ENCODE peak calls at places on chromosomes 16 and 17, in four cellular contexts. Z, T, Q and D are unnamed samples.

GRCh38 chr17:77155125-77155524 is 14.4 kb downstream of the SEC14L1 start:
- DNase-seq in Z (no peak), T (no peak), Q (no peak), D (no peak)

GRCh38 chr17:74818306-74818705 is 41.4 kb downstream of the GRIN2C start:
- DNase-seq in Z (peak), T (no peak), Q (no peak), D (no peak)

GRCh38 chr17:36608794-36609497 is 7.6 kb downstream of the MRM1 start:
- DNase-seq in Z (peak), T (peak), Q (no peak), D (no peak)

GRCh38 chr16:69073181-69073669 is 32.2 kb upstream of the HAS3 start:
- DNase-seq in Z (no peak), T (no peak), Q (peak), D (no peak)

GRCh38 chr17:22286337-22287041 is 594.2 kb downstream of the KCNJ18 start:
- DNase-seq in Z (no peak), T (no peak), Q (no peak), D (no peak)

GRCh38 chr16:45454-45853 is 8.0 kb downstream of the POLR3K start:
- DNase-seq in Z (no peak), T (no peak), Q (peak), D (no peak)

GRCh38 chr17:36498155-36498554 is 11.7 kb downstream of the ZNHIT3 start:
- DNase-seq in Z (no peak), T (no peak), Q (no peak), D (no peak)

GRCh38 chr16:88750854-88751253 is 34.2 kb downstream of the PIEZO1 start:
- DNase-seq in Z (no peak), T (no peak), Q (no peak), D (no peak)

GRCh38 chr17:39028690-39029089 is 61.5 kb upstream of the FBXO47 start:
- DNase-seq in Z (no peak), T (no peak), Q (no peak), D (no peak)

GRCh38 chr16:30369091-30369937 is 980 bp downstream of the TBC1D10B start:
- DNase-seq in Z (no peak), T (no peak), Q (no peak), D (no peak)

GRCh38 chr17:259341-259976 is 78.0 kb upstream of the DOC2B start:
- DNase-seq in Z (no peak), T (peak), Q (no peak), D (no peak)

GRCh38 chr16:12344577-12345343 is 368.2 kb downstream of the SNX29 start:
- DNase-seq in Z (no peak), T (no peak), Q (no peak), D (no peak)

GRCh38 chr16:30122621-30123160 is 329 bp downstream of the MAPK3 start:
- DNase-seq in Z (peak), T (peak), Q (no peak), D (no peak)

GRCh38 chr16:19757026-19757425 is 39.0 kb downstream of the IQCK start:
- DNase-seq in Z (no peak), T (no peak), Q (no peak), D (no peak)

GRCh38 chr16:47731252-47731651 is 270.1 kb downstream of the PHKB start:
- DNase-seq in Z (no peak), T (no peak), Q (peak), D (no peak)

GRCh38 chr17:64385187-64386083 is 5.2 kb downstream of the PECAM1 start:
- DNase-seq in Z (peak), T (no peak), Q (peak), D (no peak)

GRCh38 chr17:12406623-12407228 is 259.0 kb upstream of the MYOCD start:
- DNase-seq in Z (no peak), T (no peak), Q (no peak), D (no peak)

GRCh38 chr16:1259760-1260068 is 3.8 kb downstream of the TPSD1 start:
- DNase-seq in Z (no peak), T (no peak), Q (no peak), D (no peak)

GRCh38 chr17:73261952-73262675 is 434 bp upstream of the CPSF4L start:
- DNase-seq in Z (no peak), T (no peak), Q (peak), D (no peak)

GRCh38 chr16:11310997-11311561 is 29.9 kb upstream of the PRM1 start:
- DNase-seq in Z (no peak), T (no peak), Q (no peak), D (no peak)

GRCh38 chr16:324451-325334 is 27.8 kb downstream of the AXIN1 start:
- DNase-seq in Z (peak), T (peak), Q (no peak), D (peak)

GRCh38 chr16:67270931-67271338 is 8.4 kb upstream of the PLEKHG4 start:
- DNase-seq in Z (no peak), T (no peak), Q (no peak), D (no peak)

GRCh38 chr17:67449885-67450755 is 73.0 kb downstream of the PITPNC1 start:
- DNase-seq in Z (no peak), T (no peak), Q (no peak), D (no peak)

GRCh38 chr16:50666658-50667496 is 14.2 kb downstream of the SNX20 start:
- DNase-seq in Z (no peak), T (peak), Q (no peak), D (no peak)

GRCh38 chr16:53212899-53213235 is 158.1 kb downstream of the CHD9 start:
- DNase-seq in Z (no peak), T (no peak), Q (no peak), D (no peak)

GRCh38 chr17:13728751-13729150 is 127.0 kb upstream of the HS3ST3A1 start:
- DNase-seq in Z (no peak), T (no peak), Q (no peak), D (no peak)

GRCh38 chr17:13721705-13722104 is 120.0 kb upstream of the HS3ST3A1 start:
- DNase-seq in Z (no peak), T (no peak), Q (no peak), D (no peak)

GRCh38 chr17:13725286-13725990 is 123.7 kb upstream of the HS3ST3A1 start:
- DNase-seq in Z (no peak), T (no peak), Q (peak), D (no peak)

GRCh38 chr17:13727441-13728171 is 125.9 kb upstream of the HS3ST3A1 start:
- DNase-seq in Z (no peak), T (no peak), Q (no peak), D (no peak)
- TF ChIP-seq ELF4 in Z (no peak), T (no peak), Q (no peak), D (no peak)

DNA sequence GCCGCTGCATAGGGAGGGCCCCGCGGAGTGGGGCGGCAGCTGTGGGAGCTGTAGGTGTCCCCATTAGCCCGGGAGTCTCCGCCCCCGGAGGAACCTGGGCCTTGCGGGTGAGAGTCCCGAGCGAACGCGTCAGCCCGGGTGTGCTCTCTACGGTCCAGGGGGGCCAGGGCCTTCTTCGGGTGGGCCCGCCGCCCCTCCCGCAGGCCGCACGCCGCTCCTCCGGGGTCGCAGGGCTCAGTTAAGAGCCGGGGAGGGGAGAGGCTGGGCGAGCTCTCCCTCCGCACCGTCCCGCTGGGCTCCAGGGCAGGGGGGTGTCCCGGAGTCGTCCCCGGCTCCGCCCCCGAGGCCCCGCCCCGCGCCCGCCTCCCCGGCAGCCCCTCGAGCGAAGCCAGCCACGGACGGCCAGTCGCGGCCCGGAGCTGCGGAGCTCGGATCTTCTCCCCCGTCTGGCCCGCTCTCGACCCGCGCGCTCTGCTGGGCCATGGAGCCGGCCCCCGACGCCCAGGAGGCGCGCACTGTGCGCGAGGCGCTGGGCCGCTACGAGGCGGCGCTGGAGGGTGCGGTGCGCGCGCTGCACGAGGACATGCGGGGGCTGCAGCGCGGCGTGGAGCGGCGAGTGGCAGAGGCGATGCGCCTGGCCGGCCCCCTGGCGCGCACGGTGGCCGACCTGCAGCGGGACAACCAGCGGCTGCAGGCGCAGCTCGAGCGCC is at the start of gene SMTNL2:
- DNase-seq in Z (no peak), T (peak), Q (no peak), D (peak)
- TF ChIP-seq ELF4 in Z (no peak), T (no peak), Q (no peak), D (no peak)

GRCh38 chr17:58328195-58329034 is at the start of gene TSPOAP1:
- DNase-seq in Z (peak), T (peak), Q (no peak), D (no peak)
- TF ChIP-seq ELF4 in Z (peak), T (no peak), Q (no peak), D (no peak)

GRCh38 chr17:3695723-3696411 is at the start of gene P2RX5:
- DNase-seq in Z (peak), T (peak), Q (no peak), D (no peak)
- TF ChIP-seq ELF4 in Z (no peak), T (no peak), Q (no peak), D (no peak)

DNA sequence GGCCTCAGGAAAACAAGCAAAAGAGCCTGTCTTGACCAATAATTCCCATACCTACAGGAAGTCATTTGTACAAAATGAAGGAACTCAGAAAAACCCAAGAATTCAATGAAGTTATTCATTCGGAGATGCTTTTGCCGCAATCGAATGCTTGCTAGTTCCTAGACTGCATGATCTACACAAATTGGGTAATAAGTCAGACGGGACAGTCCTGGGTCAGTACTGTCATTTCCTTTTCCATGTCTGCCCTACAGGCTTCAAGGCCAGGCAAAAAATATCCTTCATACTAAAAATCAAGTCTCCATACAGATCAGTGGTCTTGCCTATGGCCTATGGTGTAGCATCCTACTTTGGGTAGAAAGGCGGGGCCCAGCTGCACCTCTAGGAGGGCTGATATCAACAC is 71.4 kb downstream of the CFDP1 start:
- DNase-seq in Z (no peak), T (no peak), Q (no peak), D (no peak)
- TF ChIP-seq ELF4 in Z (no peak), T (no peak), Q (no peak), D (no peak)

GRCh38 chr16:27103954-27104353 is 37.2 kb downstream of the C16orf82 start:
- DNase-seq in Z (no peak), T (no peak), Q (no peak), D (no peak)

GRCh38 chr16:27107185-27107592 is 40.5 kb downstream of the C16orf82 start:
- DNase-seq in Z (peak), T (no peak), Q (no peak), D (no peak)

GRCh38 chr16:27106305-27106704 is 39.6 kb downstream of the C16orf82 start:
- DNase-seq in Z (no peak), T (no peak), Q (no peak), D (no peak)

GRCh38 chr16:27098366-27099050 is 31.8 kb downstream of the C16orf82 start:
- DNase-seq in Z (no peak), T (no peak), Q (no peak), D (no peak)

GRCh38 chr16:27102701-27103575 is 36.2 kb downstream of the C16orf82 start:
- DNase-seq in Z (no peak), T (no peak), Q (no peak), D (no peak)
- TF ChIP-seq ELF4 in Z (no peak), T (no peak), Q (no peak), D (no peak)